ENCODE peak calls at places on chromosomes 13 and 19, in five cellular contexts. One of them, this sample, is unnamed. For H3K4me1, the result is how much of the 10 kb centered on the place peaks cover.

GRCh38 chr13:24053505-24054251 is 106.8 kb upstream of the SPATA13 start:
- DNase-seq in CD4-positive, alpha-beta memory T cell: peak
- DNase-seq in effector memory CD4-positive, alpha-beta T cell: peak
- DNase-seq in tibial artery: no peak
- DNase-seq in ascending aorta: no peak
- DNase-seq in this sample: peak

GRCh38 chr19:14495678-14496028 is 274 bp downstream of the GIPC1 start:
- DNase-seq in CD4-positive, alpha-beta memory T cell: no peak
- DNase-seq in effector memory CD4-positive, alpha-beta T cell: no peak
- DNase-seq in ascending aorta: no peak
- DNase-seq in tibial artery: no peak
- DNase-seq in this sample: no peak

GRCh38 chr13:36124236-36124822 is 6.9 kb downstream of the DCLK1 start:
- DNase-seq in CD4-positive, alpha-beta memory T cell: no peak
- DNase-seq in effector memory CD4-positive, alpha-beta T cell: no peak
- DNase-seq in tibial artery: no peak
- DNase-seq in ascending aorta: no peak
- DNase-seq in this sample: peak

GRCh38 chr19:7013678-7014077 is 7.6 kb downstream of the MBD3L2B start:
- DNase-seq in tibial artery: no peak
- DNase-seq in CD4-positive, alpha-beta memory T cell: no peak
- DNase-seq in ascending aorta: no peak
- DNase-seq in effector memory CD4-positive, alpha-beta T cell: no peak
- DNase-seq in this sample: no peak

GRCh38 chr13:75596657-75597182 is 39.4 kb upstream of the LMO7 start:
- DNase-seq in ascending aorta: no peak
- DNase-seq in CD4-positive, alpha-beta memory T cell: no peak
- DNase-seq in tibial artery: no peak
- DNase-seq in effector memory CD4-positive, alpha-beta T cell: no peak
- DNase-seq in this sample: no peak

GRCh38 chr19:7981661-7982060 is 23.8 kb downstream of the ELAVL1 start:
- DNase-seq in effector memory CD4-positive, alpha-beta T cell: no peak
- DNase-seq in ascending aorta: no peak
- DNase-seq in tibial artery: no peak
- DNase-seq in CD4-positive, alpha-beta memory T cell: no peak
- DNase-seq in this sample: no peak

GRCh38 chr13:37134411-37135041 is 29.1 kb upstream of the CSNK1A1L start:
- DNase-seq in CD4-positive, alpha-beta memory T cell: no peak
- DNase-seq in ascending aorta: no peak
- DNase-seq in tibial artery: no peak
- DNase-seq in effector memory CD4-positive, alpha-beta T cell: no peak
- DNase-seq in this sample: no peak

GRCh38 chr19:3458595-3459284 is 21.6 kb downstream of the SMIM24 start:
- DNase-seq in CD4-positive, alpha-beta memory T cell: no peak
- DNase-seq in effector memory CD4-positive, alpha-beta T cell: no peak
- DNase-seq in ascending aorta: no peak
- DNase-seq in tibial artery: peak
- DNase-seq in this sample: no peak

GRCh38 chr19:58059003-58059671 is at the start of gene ZNF135:
- DNase-seq in effector memory CD4-positive, alpha-beta T cell: no peak
- DNase-seq in CD4-positive, alpha-beta memory T cell: peak
- DNase-seq in tibial artery: peak
- DNase-seq in ascending aorta: peak
- DNase-seq in this sample: peak

GRCh38 chr19:14385492-14385891 is 4.2 kb downstream of the ADGRE5 start:
- DNase-seq in CD4-positive, alpha-beta memory T cell: peak
- DNase-seq in ascending aorta: no peak
- DNase-seq in tibial artery: no peak
- DNase-seq in effector memory CD4-positive, alpha-beta T cell: no peak
- DNase-seq in this sample: no peak

GRCh38 chr13:23960566-23961156 is 63.4 kb upstream of the C1QTNF9B start:
- DNase-seq in CD4-positive, alpha-beta memory T cell: no peak
- DNase-seq in effector memory CD4-positive, alpha-beta T cell: no peak
- DNase-seq in ascending aorta: no peak
- DNase-seq in tibial artery: no peak
- DNase-seq in this sample: no peak

GRCh38 chr13:25136872-25137623 is 35.0 kb downstream of the AMER2 start:
- DNase-seq in tibial artery: no peak
- DNase-seq in CD4-positive, alpha-beta memory T cell: no peak
- DNase-seq in effector memory CD4-positive, alpha-beta T cell: no peak
- DNase-seq in ascending aorta: no peak
- DNase-seq in this sample: no peak

GRCh38 chr13:41470187-41470586 is 12.8 kb downstream of the RGCC start:
- DNase-seq in effector memory CD4-positive, alpha-beta T cell: no peak
- DNase-seq in tibial artery: no peak
- DNase-seq in CD4-positive, alpha-beta memory T cell: peak
- DNase-seq in ascending aorta: no peak
- DNase-seq in this sample: no peak

GRCh38 chr19:53158119-53158656 is 665 bp downstream of the ZNF347 start:
- DNase-seq in ascending aorta: peak
- DNase-seq in effector memory CD4-positive, alpha-beta T cell: no peak
- DNase-seq in tibial artery: peak
- DNase-seq in CD4-positive, alpha-beta memory T cell: peak
- DNase-seq in this sample: peak

GRCh38 chr13:99465454-99465853 is 35.8 kb upstream of the TM9SF2 start:
- DNase-seq in ascending aorta: no peak
- DNase-seq in tibial artery: no peak
- DNase-seq in effector memory CD4-positive, alpha-beta T cell: no peak
- DNase-seq in CD4-positive, alpha-beta memory T cell: no peak
- DNase-seq in this sample: no peak

GRCh38 chr13:45143346-45143751 is 23.0 kb downstream of the GTF2F2 start:
- DNase-seq in effector memory CD4-positive, alpha-beta T cell: no peak
- DNase-seq in CD4-positive, alpha-beta memory T cell: no peak
- DNase-seq in ascending aorta: no peak
- DNase-seq in tibial artery: no peak
- DNase-seq in this sample: no peak

GRCh38 chr13:27770809-27771208 is 21.5 kb upstream of the GSX1 start:
- DNase-seq in ascending aorta: no peak
- DNase-seq in effector memory CD4-positive, alpha-beta T cell: no peak
- DNase-seq in tibial artery: no peak
- DNase-seq in CD4-positive, alpha-beta memory T cell: no peak
- DNase-seq in this sample: no peak

DNA sequence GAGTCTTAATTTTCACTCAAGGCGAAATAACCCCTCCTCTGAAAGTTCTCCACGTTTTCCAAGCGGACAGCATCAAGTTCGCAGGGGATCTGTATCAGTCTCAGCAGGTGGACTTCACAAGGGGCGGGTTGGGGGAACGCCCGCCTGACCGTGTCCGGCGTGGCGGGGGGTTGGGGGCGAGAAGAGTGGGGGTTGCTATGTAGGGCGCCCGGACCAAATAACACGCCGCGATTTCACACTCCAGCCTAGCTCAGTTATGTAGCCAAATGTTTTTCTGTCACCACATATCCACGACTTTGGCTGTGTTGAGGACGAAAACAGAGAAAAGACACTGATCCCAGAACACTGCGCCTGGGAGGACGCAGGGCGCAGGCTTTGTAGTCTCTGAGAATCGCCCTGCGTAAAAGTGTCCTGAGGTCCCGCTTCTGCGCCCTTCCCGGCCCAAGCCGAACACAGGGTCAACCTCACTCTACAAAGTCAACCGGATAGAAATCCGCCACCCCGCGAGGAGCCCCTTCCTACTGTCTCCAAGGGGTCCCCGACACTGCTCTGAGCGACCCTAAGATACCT is 541 bp downstream of the RUBCNL start:
- DNase-seq in CD4-positive, alpha-beta memory T cell: no peak
- DNase-seq in tibial artery: no peak
- DNase-seq in effector memory CD4-positive, alpha-beta T cell: no peak
- DNase-seq in ascending aorta: no peak
- DNase-seq in this sample: no peak
- H3K4me1 ChIP-seq in CD4-positive, alpha-beta memory T cell: under half
- H3K4me1 ChIP-seq in tibial artery: under half
- H3K4me1 ChIP-seq in effector memory CD4-positive, alpha-beta T cell: under half
- H3K4me1 ChIP-seq in ascending aorta: under half
- H3K4me1 ChIP-seq in this sample: under half

GRCh38 chr19:39345956-39346355 is 3.7 kb downstream of the SAMD4B start:
- DNase-seq in ascending aorta: no peak
- DNase-seq in CD4-positive, alpha-beta memory T cell: no peak
- DNase-seq in tibial artery: no peak
- DNase-seq in effector memory CD4-positive, alpha-beta T cell: no peak
- DNase-seq in this sample: no peak

GRCh38 chr19:39350156-39350555 is 7.9 kb downstream of the SAMD4B start:
- DNase-seq in tibial artery: no peak
- DNase-seq in effector memory CD4-positive, alpha-beta T cell: no peak
- DNase-seq in CD4-positive, alpha-beta memory T cell: no peak
- DNase-seq in ascending aorta: no peak
- DNase-seq in this sample: no peak

GRCh38 chr19:39349326-39349725 is 7.1 kb downstream of the SAMD4B start:
- DNase-seq in ascending aorta: no peak
- DNase-seq in CD4-positive, alpha-beta memory T cell: no peak
- DNase-seq in effector memory CD4-positive, alpha-beta T cell: no peak
- DNase-seq in tibial artery: no peak
- DNase-seq in this sample: no peak

GRCh38 chr19:39351537-39352037 is 9.4 kb downstream of the SAMD4B start:
- DNase-seq in effector memory CD4-positive, alpha-beta T cell: no peak
- DNase-seq in ascending aorta: no peak
- DNase-seq in CD4-positive, alpha-beta memory T cell: no peak
- DNase-seq in tibial artery: no peak
- DNase-seq in this sample: no peak

DNA sequence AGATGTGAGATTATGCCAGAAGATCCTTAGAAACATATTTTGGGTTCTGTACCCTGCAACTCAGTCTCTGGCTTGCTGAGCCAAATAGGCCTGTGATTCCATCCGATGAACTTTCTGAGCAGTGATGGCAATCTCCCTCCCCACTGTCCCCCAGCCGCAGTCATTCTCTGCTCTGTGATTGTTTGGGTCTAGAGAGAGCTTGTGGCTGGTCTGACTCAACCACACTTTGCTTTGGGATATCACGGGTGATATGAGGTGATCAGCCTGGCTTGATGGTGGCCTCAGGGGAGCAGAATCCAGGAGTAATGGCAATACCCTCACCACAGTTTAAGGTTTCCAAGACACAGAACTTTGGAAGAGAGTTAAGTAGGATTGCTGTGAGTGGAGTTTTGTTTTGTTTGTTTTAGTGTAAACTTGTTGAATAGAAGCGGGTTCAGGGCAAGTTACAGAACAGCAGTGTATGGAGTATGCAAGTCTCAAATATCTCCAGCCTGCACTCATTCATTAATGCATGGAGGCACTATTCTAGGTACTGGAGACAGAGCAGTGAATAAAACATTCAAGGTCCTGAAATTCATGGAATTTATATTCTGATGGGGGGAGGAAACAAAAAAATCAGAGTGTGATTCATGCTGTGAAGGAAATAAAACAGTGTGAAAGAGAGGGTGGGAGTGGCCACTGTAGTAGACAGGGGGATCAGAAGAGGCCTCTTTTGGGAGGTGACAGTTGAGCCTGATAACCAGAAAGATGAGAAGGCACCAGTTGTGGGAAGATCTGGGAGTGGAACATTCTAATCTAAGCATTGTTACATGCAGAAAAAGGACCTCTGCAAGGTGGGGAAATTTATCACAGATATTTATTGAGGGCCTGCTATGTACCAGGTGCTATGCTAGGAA is 5.4 kb downstream of the SAMD4B start:
- DNase-seq in CD4-positive, alpha-beta memory T cell: no peak
- DNase-seq in ascending aorta: no peak
- DNase-seq in effector memory CD4-positive, alpha-beta T cell: no peak
- DNase-seq in tibial artery: no peak
- DNase-seq in this sample: no peak
- H3K4me1 ChIP-seq in CD4-positive, alpha-beta memory T cell: under half
- H3K4me1 ChIP-seq in ascending aorta: under half
- H3K4me1 ChIP-seq in effector memory CD4-positive, alpha-beta T cell: under half
- H3K4me1 ChIP-seq in tibial artery: under half
- H3K4me1 ChIP-seq in this sample: under half

GRCh38 chr13:30314562-30314961 is 7.2 kb upstream of the KATNAL1 start:
- DNase-seq in ascending aorta: no peak
- DNase-seq in CD4-positive, alpha-beta memory T cell: no peak
- DNase-seq in effector memory CD4-positive, alpha-beta T cell: no peak
- DNase-seq in tibial artery: no peak
- DNase-seq in this sample: no peak
- H3K4me1 ChIP-seq in ascending aorta: under half
- H3K4me1 ChIP-seq in CD4-positive, alpha-beta memory T cell: under half
- H3K4me1 ChIP-seq in effector memory CD4-positive, alpha-beta T cell: under half
- H3K4me1 ChIP-seq in tibial artery: half or more
- H3K4me1 ChIP-seq in this sample: under half

GRCh38 chr13:107138987-107139386 is 571.0 kb upstream of the ARGLU1 start:
- DNase-seq in effector memory CD4-positive, alpha-beta T cell: no peak
- DNase-seq in CD4-positive, alpha-beta memory T cell: no peak
- DNase-seq in tibial artery: no peak
- DNase-seq in ascending aorta: no peak
- DNase-seq in this sample: no peak

GRCh38 chr13:107144432-107144831 is 576.5 kb upstream of the ARGLU1 start:
- DNase-seq in tibial artery: no peak
- DNase-seq in ascending aorta: no peak
- DNase-seq in effector memory CD4-positive, alpha-beta T cell: no peak
- DNase-seq in CD4-positive, alpha-beta memory T cell: no peak
- DNase-seq in this sample: no peak

GRCh38 chr13:107138468-107138867 is 570.5 kb upstream of the ARGLU1 start:
- DNase-seq in tibial artery: no peak
- DNase-seq in CD4-positive, alpha-beta memory T cell: no peak
- DNase-seq in effector memory CD4-positive, alpha-beta T cell: no peak
- DNase-seq in ascending aorta: no peak
- DNase-seq in this sample: no peak

GRCh38 chr13:107141767-107142166 is 573.8 kb upstream of the ARGLU1 start:
- DNase-seq in CD4-positive, alpha-beta memory T cell: no peak
- DNase-seq in tibial artery: no peak
- DNase-seq in effector memory CD4-positive, alpha-beta T cell: no peak
- DNase-seq in ascending aorta: no peak
- DNase-seq in this sample: no peak
- H3K4me1 ChIP-seq in CD4-positive, alpha-beta memory T cell: under half
- H3K4me1 ChIP-seq in tibial artery: under half
- H3K4me1 ChIP-seq in effector memory CD4-positive, alpha-beta T cell: under half
- H3K4me1 ChIP-seq in ascending aorta: under half
- H3K4me1 ChIP-seq in this sample: under half

GRCh38 chr19:2208975-2209374 is 27.2 kb downstream of the PLEKHJ1 start:
- DNase-seq in CD4-positive, alpha-beta memory T cell: no peak
- DNase-seq in effector memory CD4-positive, alpha-beta T cell: no peak
- DNase-seq in ascending aorta: no peak
- DNase-seq in tibial artery: no peak
- DNase-seq in this sample: no peak

GRCh38 chr19:2207991-2208860 is 27.9 kb downstream of the PLEKHJ1 start:
- DNase-seq in effector memory CD4-positive, alpha-beta T cell: no peak
- DNase-seq in CD4-positive, alpha-beta memory T cell: no peak
- DNase-seq in tibial artery: no peak
- DNase-seq in ascending aorta: no peak
- DNase-seq in this sample: no peak

GRCh38 chr19:2210987-2211740 is 25.0 kb downstream of the PLEKHJ1 start:
- DNase-seq in CD4-positive, alpha-beta memory T cell: no peak
- DNase-seq in effector memory CD4-positive, alpha-beta T cell: no peak
- DNase-seq in tibial artery: no peak
- DNase-seq in ascending aorta: no peak
- DNase-seq in this sample: no peak

GRCh38 chr19:2210206-2210605 is 25.9 kb downstream of the PLEKHJ1 start:
- DNase-seq in tibial artery: no peak
- DNase-seq in CD4-positive, alpha-beta memory T cell: no peak
- DNase-seq in effector memory CD4-positive, alpha-beta T cell: no peak
- DNase-seq in ascending aorta: no peak
- DNase-seq in this sample: no peak

DNA sequence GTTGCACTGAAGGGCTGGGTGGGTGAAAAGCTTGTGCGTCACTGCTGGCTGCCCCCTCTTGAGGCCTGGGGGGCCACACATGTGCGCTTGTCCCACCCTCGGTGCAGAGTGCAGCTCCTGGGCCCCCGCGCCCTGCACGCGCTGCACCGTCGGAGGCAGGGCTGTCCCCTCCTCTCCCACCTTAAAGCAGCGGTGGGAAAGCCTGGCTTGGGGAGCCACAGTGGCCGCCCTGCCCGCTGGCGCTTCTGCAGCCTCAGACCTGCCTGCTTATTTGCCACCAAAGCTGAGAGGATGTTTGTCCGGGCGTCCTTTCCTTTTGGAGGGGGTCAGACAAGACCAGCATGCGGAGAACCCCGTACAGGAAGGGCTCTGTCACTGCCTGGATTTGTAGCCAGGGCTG is 26.7 kb downstream of the PLEKHJ1 start:
- DNase-seq in effector memory CD4-positive, alpha-beta T cell: no peak
- DNase-seq in CD4-positive, alpha-beta memory T cell: no peak
- DNase-seq in tibial artery: no peak
- DNase-seq in ascending aorta: no peak
- DNase-seq in this sample: no peak
- H3K4me1 ChIP-seq in effector memory CD4-positive, alpha-beta T cell: under half
- H3K4me1 ChIP-seq in CD4-positive, alpha-beta memory T cell: under half
- H3K4me1 ChIP-seq in tibial artery: under half
- H3K4me1 ChIP-seq in ascending aorta: under half
- H3K4me1 ChIP-seq in this sample: under half

This sample was measured in pancreas.